ENCODE peak calls at places on chromosomes 12 and 14, in five cellular contexts. A is iris pigment epithelial cell; H is cardiac muscle cell; K is activated CD4-positive, alpha-beta T cell treated with anti-CD3 and anti-CD28 coated beads, Interleukin-2, amount 50 U/mL, for 1 hour; T is upper lobe of right lung. V is an unnamed sample.

GRCh38 chr12:119262388-119262787 is 72.1 kb upstream of the CCDC60 start:
- DNase-seq in T (no peak), H (no peak), A (no peak), K (no peak), V (no peak)

GRCh38 chr12:45257185-45257585 is 41.3 kb downstream of the ANO6 start:
- DNase-seq in K (no peak), T (no peak), H (no peak), A (no peak), V (no peak)

GRCh38 chr14:100617715-100618693 is 30.8 kb upstream of the BEGAIN start:
- DNase-seq in K (no peak), T (peak), A (no peak), H (peak), V (no peak)

GRCh38 chr12:131445184-131445974 is 265.5 kb upstream of the SFSWAP start:
- DNase-seq in H (no peak), A (no peak), K (no peak), T (no peak), V (no peak)

GRCh38 chr12:11497995-11498394 is 102.6 kb upstream of the PRB2 start:
- DNase-seq in K (no peak), A (no peak), H (no peak), T (no peak), V (no peak)

GRCh38 chr12:95605087-95605486 is 53.8 kb upstream of the USP44 start:
- DNase-seq in K (no peak), T (no peak), A (peak), H (no peak), V (no peak)

GRCh38 chr12:42589465-42590323 is at the start of gene PRICKLE1:
- DNase-seq in K (no peak), H (peak), T (peak), A (peak), V (no peak)

GRCh38 chr12:2412305-2412643 is 359.5 kb downstream of the CACNA1C start:
- DNase-seq in H (no peak), K (no peak), A (no peak), T (no peak), V (no peak)

GRCh38 chr14:22896760-22897159 is 13.7 kb downstream of the REM2 start:
- DNase-seq in H (no peak), T (no peak), A (no peak), K (no peak), V (no peak)

GRCh38 chr14:50082784-50083466 is 33.4 kb downstream of the VCPKMT start:
- DNase-seq in K (peak), H (no peak), T (peak), A (peak), V (peak)

GRCh38 chr12:49019435-49020317 is 1.1 kb upstream of the PRKAG1 start:
- DNase-seq in K (peak), H (peak), T (no peak), A (peak), V (no peak)

GRCh38 chr14:77053046-77053841 is 24.7 kb upstream of the IRF2BPL start:
- DNase-seq in T (peak), A (peak), H (peak), K (peak), V (peak)

GRCh38 chr14:67515386-67516079 is 17.6 kb upstream of the PLEKHH1 start:
- DNase-seq in K (peak), T (peak), H (peak), A (no peak), V (no peak)

GRCh38 chr14:24060984-24061913 is 9.4 kb downstream of the CARMIL3 start:
- DNase-seq in K (no peak), H (no peak), A (no peak), T (peak), V (peak)

GRCh38 chr14:61462566-61463195 is 141.3 kb downstream of the PRKCH start:
- DNase-seq in A (peak), H (peak), T (no peak), K (no peak), V (no peak)